ENCODE peak calls at places on chromosomes 1 and 21, in nine cellular contexts. One of them, this sample, is unnamed.
A peak's percentile ranks its signal among the peaks of the same experiment; 100 is the strongest.

GRCh38 chr21:45248893-45249381 is 38.8 kb downstream of the POFUT2 start:
- DNase-seq in EL: peak; percentile 39
- DNase-seq in foreskin fibroblast: peak; percentile 56
- DNase-seq in AG20443: peak; percentile 45
- DNase-seq in MCF 10A: peak; percentile 6
- DNase-seq in GM12892: no peak
- DNase-seq in caudate nucleus: no peak
- DNase-seq in activated naive CD4-positive, alpha-beta T cell treated with anti-CD3 and anti-CD28 coated beads, Interleukin-2, amount 10 ng/mL, durations not matched to agents 7 days and 5 days: no peak
- DNase-seq in AG04450: no peak
- DNase-seq in this sample: no peak

GRCh38 chr21:18951291-18952038 is 547.9 kb upstream of the TMPRSS15 start:
- DNase-seq in activated naive CD4-positive, alpha-beta T cell treated with anti-CD3 and anti-CD28 coated beads, Interleukin-2, amount 10 ng/mL, durations not matched to agents 7 days and 5 days: no peak
- DNase-seq in EL: no peak
- DNase-seq in AG20443: no peak
- DNase-seq in foreskin fibroblast: no peak
- DNase-seq in MCF 10A: peak; percentile 79
- DNase-seq in caudate nucleus: no peak
- DNase-seq in AG04450: no peak
- DNase-seq in GM12892: no peak
- DNase-seq in this sample: peak; percentile 9

GRCh38 chr21:45747233-45747766 is 103.8 kb downstream of the PCBP3 start:
- DNase-seq in AG04450: no peak
- DNase-seq in GM12892: no peak
- DNase-seq in EL: no peak
- DNase-seq in foreskin fibroblast: no peak
- DNase-seq in caudate nucleus: no peak
- DNase-seq in AG20443: no peak
- DNase-seq in MCF 10A: no peak
- DNase-seq in activated naive CD4-positive, alpha-beta T cell treated with anti-CD3 and anti-CD28 coated beads, Interleukin-2, amount 10 ng/mL, durations not matched to agents 7 days and 5 days: no peak
- DNase-seq in this sample: no peak

GRCh38 chr1:36384542-36385409 is 948 bp downstream of the STK40 start:
- DNase-seq in EL: peak; percentile 35
- DNase-seq in foreskin fibroblast: peak; percentile 37
- DNase-seq in AG20443: no peak
- DNase-seq in MCF 10A: peak; percentile 59
- DNase-seq in AG04450: no peak
- DNase-seq in GM12892: no peak
- DNase-seq in caudate nucleus: peak; percentile 10
- DNase-seq in activated naive CD4-positive, alpha-beta T cell treated with anti-CD3 and anti-CD28 coated beads, Interleukin-2, amount 10 ng/mL, durations not matched to agents 7 days and 5 days: peak; percentile 67
- DNase-seq in this sample: peak; percentile 55

GRCh38 chr1:32014937-32015363 is 1.3 kb downstream of the KHDRBS1 start:
- DNase-seq in foreskin fibroblast: peak; percentile 10
- DNase-seq in AG20443: no peak
- DNase-seq in caudate nucleus: no peak
- DNase-seq in AG04450: no peak
- DNase-seq in MCF 10A: no peak
- DNase-seq in EL: no peak
- DNase-seq in activated naive CD4-positive, alpha-beta T cell treated with anti-CD3 and anti-CD28 coated beads, Interleukin-2, amount 10 ng/mL, durations not matched to agents 7 days and 5 days: no peak
- DNase-seq in GM12892: no peak
- DNase-seq in this sample: no peak

GRCh38 chr1:219160942-219161341 is 12.7 kb upstream of the LYPLAL1 start:
- DNase-seq in AG20443: peak; percentile 36
- DNase-seq in EL: no peak
- DNase-seq in AG04450: no peak
- DNase-seq in caudate nucleus: no peak
- DNase-seq in MCF 10A: no peak
- DNase-seq in foreskin fibroblast: peak; percentile 46
- DNase-seq in GM12892: no peak
- DNase-seq in activated naive CD4-positive, alpha-beta T cell treated with anti-CD3 and anti-CD28 coated beads, Interleukin-2, amount 10 ng/mL, durations not matched to agents 7 days and 5 days: no peak
- DNase-seq in this sample: no peak

GRCh38 chr1:25906644-25907300 is 553 bp upstream of the STMN1 start:
- DNase-seq in EL: no peak
- DNase-seq in activated naive CD4-positive, alpha-beta T cell treated with anti-CD3 and anti-CD28 coated beads, Interleukin-2, amount 10 ng/mL, durations not matched to agents 7 days and 5 days: peak; percentile 53
- DNase-seq in GM12892: no peak
- DNase-seq in foreskin fibroblast: peak; percentile 33
- DNase-seq in MCF 10A: no peak
- DNase-seq in AG20443: no peak
- DNase-seq in AG04450: no peak
- DNase-seq in caudate nucleus: no peak
- DNase-seq in this sample: no peak

GRCh38 chr1:52237430-52237829 is 95.5 kb downstream of the ZFYVE9 start:
- DNase-seq in GM12892: no peak
- DNase-seq in activated naive CD4-positive, alpha-beta T cell treated with anti-CD3 and anti-CD28 coated beads, Interleukin-2, amount 10 ng/mL, durations not matched to agents 7 days and 5 days: no peak
- DNase-seq in MCF 10A: peak; percentile 34
- DNase-seq in AG04450: peak; percentile 11
- DNase-seq in caudate nucleus: no peak
- DNase-seq in foreskin fibroblast: peak; percentile 86
- DNase-seq in AG20443: peak; percentile 34
- DNase-seq in EL: peak; percentile 82
- DNase-seq in this sample: no peak

GRCh38 chr1:48356901-48357300 is 115.1 kb downstream of the SPATA6 start:
- DNase-seq in AG04450: no peak
- DNase-seq in AG20443: no peak
- DNase-seq in MCF 10A: no peak
- DNase-seq in caudate nucleus: no peak
- DNase-seq in EL: no peak
- DNase-seq in GM12892: no peak
- DNase-seq in activated naive CD4-positive, alpha-beta T cell treated with anti-CD3 and anti-CD28 coated beads, Interleukin-2, amount 10 ng/mL, durations not matched to agents 7 days and 5 days: no peak
- DNase-seq in foreskin fibroblast: no peak
- DNase-seq in this sample: no peak

GRCh38 chr1:155278689-155279160 is 1.5 kb downstream of the HCN3 start:
- DNase-seq in foreskin fibroblast: peak; percentile 13
- DNase-seq in EL: no peak
- DNase-seq in MCF 10A: no peak
- DNase-seq in AG04450: no peak
- DNase-seq in AG20443: no peak
- DNase-seq in GM12892: no peak
- DNase-seq in caudate nucleus: no peak
- DNase-seq in activated naive CD4-positive, alpha-beta T cell treated with anti-CD3 and anti-CD28 coated beads, Interleukin-2, amount 10 ng/mL, durations not matched to agents 7 days and 5 days: no peak
- DNase-seq in this sample: no peak

GRCh38 chr1:111139234-111139955 is 498 bp downstream of the DRAM2 start:
- DNase-seq in MCF 10A: peak; percentile 65
- DNase-seq in EL: peak; percentile 68
- DNase-seq in AG20443: peak; percentile 61
- DNase-seq in caudate nucleus: peak; percentile 52
- DNase-seq in foreskin fibroblast: peak; percentile 71
- DNase-seq in activated naive CD4-positive, alpha-beta T cell treated with anti-CD3 and anti-CD28 coated beads, Interleukin-2, amount 10 ng/mL, durations not matched to agents 7 days and 5 days: peak; percentile 67
- DNase-seq in AG04450: no peak
- DNase-seq in GM12892: peak; percentile 40
- DNase-seq in this sample: peak; percentile 87

GRCh38 chr1:183477986-183478781 is 5.9 kb downstream of the SMG7 start:
- DNase-seq in caudate nucleus: no peak
- DNase-seq in activated naive CD4-positive, alpha-beta T cell treated with anti-CD3 and anti-CD28 coated beads, Interleukin-2, amount 10 ng/mL, durations not matched to agents 7 days and 5 days: no peak
- DNase-seq in AG20443: no peak
- DNase-seq in AG04450: no peak
- DNase-seq in EL: no peak
- DNase-seq in foreskin fibroblast: no peak
- DNase-seq in GM12892: no peak
- DNase-seq in MCF 10A: no peak
- DNase-seq in this sample: no peak

GRCh38 chr1:87902830-87903614 is 574.3 kb downstream of the LMO4 start:
- DNase-seq in GM12892: no peak
- DNase-seq in EL: no peak
- DNase-seq in foreskin fibroblast: peak; percentile 4
- DNase-seq in caudate nucleus: no peak
- DNase-seq in AG20443: peak; percentile 12
- DNase-seq in MCF 10A: no peak
- DNase-seq in AG04450: peak; percentile 36
- DNase-seq in activated naive CD4-positive, alpha-beta T cell treated with anti-CD3 and anti-CD28 coated beads, Interleukin-2, amount 10 ng/mL, durations not matched to agents 7 days and 5 days: no peak
- DNase-seq in this sample: no peak

GRCh38 chr1:76240321-76240720 is 165.8 kb downstream of the ST6GALNAC3 start:
- DNase-seq in AG20443: no peak
- DNase-seq in EL: peak; percentile 1
- DNase-seq in caudate nucleus: no peak
- DNase-seq in MCF 10A: no peak
- DNase-seq in GM12892: no peak
- DNase-seq in activated naive CD4-positive, alpha-beta T cell treated with anti-CD3 and anti-CD28 coated beads, Interleukin-2, amount 10 ng/mL, durations not matched to agents 7 days and 5 days: no peak
- DNase-seq in AG04450: no peak
- DNase-seq in foreskin fibroblast: peak; percentile 3
- DNase-seq in this sample: no peak

GRCh38 chr1:162373541-162374375 is 2.9 kb downstream of the SPATA46 start:
- DNase-seq in foreskin fibroblast: peak; percentile 45
- DNase-seq in MCF 10A: peak; percentile 91
- DNase-seq in GM12892: no peak
- DNase-seq in activated naive CD4-positive, alpha-beta T cell treated with anti-CD3 and anti-CD28 coated beads, Interleukin-2, amount 10 ng/mL, durations not matched to agents 7 days and 5 days: no peak
- DNase-seq in caudate nucleus: no peak
- DNase-seq in AG04450: no peak
- DNase-seq in EL: peak; percentile 80
- DNase-seq in AG20443: no peak
- DNase-seq in this sample: no peak

GRCh38 chr1:163656367-163656766 is 334.6 kb downstream of the NUF2 start:
- DNase-seq in MCF 10A: no peak
- DNase-seq in AG04450: no peak
- DNase-seq in foreskin fibroblast: peak; percentile 36
- DNase-seq in EL: no peak
- DNase-seq in AG20443: peak; percentile 12
- DNase-seq in GM12892: no peak
- DNase-seq in caudate nucleus: no peak
- DNase-seq in activated naive CD4-positive, alpha-beta T cell treated with anti-CD3 and anti-CD28 coated beads, Interleukin-2, amount 10 ng/mL, durations not matched to agents 7 days and 5 days: no peak
- DNase-seq in this sample: no peak

GRCh38 chr21:38790961-38791360 is 14.8 kb upstream of the ETS2 start:
- DNase-seq in foreskin fibroblast: no peak
- DNase-seq in caudate nucleus: no peak
- DNase-seq in MCF 10A: no peak
- DNase-seq in GM12892: no peak
- DNase-seq in AG20443: no peak
- DNase-seq in AG04450: no peak
- DNase-seq in activated naive CD4-positive, alpha-beta T cell treated with anti-CD3 and anti-CD28 coated beads, Interleukin-2, amount 10 ng/mL, durations not matched to agents 7 days and 5 days: no peak
- DNase-seq in EL: no peak
- DNase-seq in this sample: no peak

GRCh38 chr1:211517006-211517405 is 25.0 kb upstream of the RD3 start:
- DNase-seq in MCF 10A: peak; percentile 43
- DNase-seq in EL: no peak
- DNase-seq in AG20443: no peak
- DNase-seq in foreskin fibroblast: no peak
- DNase-seq in GM12892: no peak
- DNase-seq in activated naive CD4-positive, alpha-beta T cell treated with anti-CD3 and anti-CD28 coated beads, Interleukin-2, amount 10 ng/mL, durations not matched to agents 7 days and 5 days: peak; percentile 33
- DNase-seq in AG04450: no peak
- DNase-seq in caudate nucleus: no peak
- DNase-seq in this sample: peak; percentile 31

GRCh38 chr1:224894915-224895314 is 34.6 kb upstream of the DNAH14 start:
- DNase-seq in foreskin fibroblast: peak; percentile 46
- DNase-seq in GM12892: no peak
- DNase-seq in EL: peak; percentile 17
- DNase-seq in caudate nucleus: no peak
- DNase-seq in AG04450: peak; percentile 10
- DNase-seq in MCF 10A: peak; percentile 62
- DNase-seq in activated naive CD4-positive, alpha-beta T cell treated with anti-CD3 and anti-CD28 coated beads, Interleukin-2, amount 10 ng/mL, durations not matched to agents 7 days and 5 days: no peak
- DNase-seq in AG20443: peak; percentile 35
- DNase-seq in this sample: no peak

GRCh38 chr21:38740131-38740530 is 65.6 kb upstream of the ETS2 start:
- DNase-seq in GM12892: no peak
- DNase-seq in AG04450: no peak
- DNase-seq in caudate nucleus: no peak
- DNase-seq in activated naive CD4-positive, alpha-beta T cell treated with anti-CD3 and anti-CD28 coated beads, Interleukin-2, amount 10 ng/mL, durations not matched to agents 7 days and 5 days: no peak
- DNase-seq in MCF 10A: no peak
- DNase-seq in EL: no peak
- DNase-seq in foreskin fibroblast: no peak
- DNase-seq in AG20443: no peak
- DNase-seq in this sample: peak; percentile 21

GRCh38 chr21:25307489-25307888 is 299.8 kb downstream of the MRPL39 start:
- DNase-seq in GM12892: no peak
- DNase-seq in MCF 10A: no peak
- DNase-seq in activated naive CD4-positive, alpha-beta T cell treated with anti-CD3 and anti-CD28 coated beads, Interleukin-2, amount 10 ng/mL, durations not matched to agents 7 days and 5 days: no peak
- DNase-seq in EL: peak; percentile 49
- DNase-seq in AG04450: peak; percentile 3
- DNase-seq in AG20443: peak; percentile 48
- DNase-seq in caudate nucleus: no peak
- DNase-seq in foreskin fibroblast: peak; percentile 53
- DNase-seq in this sample: no peak

This sample was measured in DND-41.